ENCODE peak calls at places on chromosomes 6 and 20, in ten cellular contexts. I is hepatocyte; V is ascending aorta; G is PC-9; X is upper lobe of left lung; F is HepG2; J is CD8-positive, alpha-beta memory T cell; Q is naive thymus-derived CD4-positive, alpha-beta T cell; N is lung; T is GM23338. B is an unnamed sample. For H3K36me3 and H3K4me1, the result is how much of the 10 kb centered on the place peaks cover.

GRCh38 chr6:1103945-1104623 is 207.8 kb upstream of the FOXQ1 start:
- DNase-seq in I (no peak), V (no peak), G (no peak), X (no peak), F (no peak), J (no peak), Q (no peak), N (no peak), T (peak), B (peak)

GRCh38 chr6:30325150-30325872 is 1.4 kb upstream of the TRIM39 start:
- DNase-seq in I (peak), V (peak), G (no peak), X (no peak), F (peak), J (peak), Q (peak), N (peak), T (peak), B (peak)

GRCh38 chr6:44335631-44336030 is 6.8 kb upstream of the SPATS1 start:
- DNase-seq in I (no peak), V (no peak), G (no peak), X (no peak), F (no peak), J (no peak), Q (no peak), N (no peak), T (no peak), B (no peak)

GRCh38 chr6:52984247-52984646 is 10.8 kb downstream of the GSTA4 start:
- DNase-seq in I (no peak), V (no peak), G (no peak), X (no peak), F (no peak), J (peak), Q (peak), N (no peak), T (no peak), B (no peak)

GRCh38 chr6:193180-193579 is 99.1 kb upstream of the DUSP22 start:
- DNase-seq in I (no peak), V (no peak), G (no peak), X (no peak), F (no peak), J (no peak), Q (no peak), N (no peak), T (no peak), B (peak)

GRCh38 chr6:166988674-166989201 is 10.5 kb upstream of the CEP43 start:
- DNase-seq in I (no peak), V (no peak), G (no peak), X (no peak), F (no peak), J (no peak), Q (no peak), N (no peak), T (peak), B (no peak)

GRCh38 chr6:22636450-22636849 is 67.1 kb downstream of the HDGFL1 start:
- DNase-seq in I (no peak), V (no peak), G (no peak), X (no peak), F (no peak), J (no peak), Q (no peak), N (no peak), T (no peak), B (no peak)

GRCh38 chr20:62059926-62060630 is 5.6 kb downstream of the TAF4 start:
- DNase-seq in I (no peak), V (no peak), G (no peak), X (peak), F (no peak), J (no peak), Q (no peak), N (no peak), T (no peak), B (no peak)

GRCh38 chr20:47784599-47785320 is 521 bp downstream of the SULF2 start:
- DNase-seq in I (peak), V (no peak), G (peak), X (peak), F (peak), J (no peak), Q (no peak), N (no peak), T (peak), B (peak)

GRCh38 chr6:15341311-15341710 is 95.4 kb downstream of the JARID2 start:
- DNase-seq in I (no peak), V (no peak), G (no peak), X (no peak), F (no peak), J (no peak), Q (no peak), N (no peak), T (no peak), B (peak)

GRCh38 chr6:146857180-146857959 is 258.6 kb downstream of the ADGB start:
- DNase-seq in I (peak), V (peak), G (peak), X (peak), F (peak), J (peak), Q (peak), N (peak), T (peak), B (peak)

GRCh38 chr6:160667854-160668481 is 3.9 kb upstream of the LPA start:
- DNase-seq in I (peak), V (no peak), G (peak), X (no peak), F (peak), J (no peak), Q (peak), N (no peak), T (peak), B (no peak)

GRCh38 chr6:116386581-116387299 is 16.0 kb downstream of the DSE start:
- DNase-seq in I (peak), V (no peak), G (no peak), X (no peak), F (no peak), J (no peak), Q (no peak), N (no peak), T (no peak), B (peak)

GRCh38 chr6:41085182-41085581 is 12.4 kb downstream of the NFYA start:
- DNase-seq in I (no peak), V (no peak), G (no peak), X (no peak), F (no peak), J (no peak), Q (no peak), N (no peak), T (no peak), B (no peak)

GRCh38 chr6:41079080-41079479 is 6.3 kb downstream of the NFYA start:
- DNase-seq in I (no peak), V (no peak), G (no peak), X (no peak), F (no peak), J (no peak), Q (no peak), N (no peak), T (no peak), B (no peak)

GRCh38 chr6:41088451-41088850 is 15.7 kb downstream of the NFYA start:
- DNase-seq in I (no peak), V (no peak), G (no peak), X (no peak), F (no peak), J (no peak), Q (no peak), N (no peak), T (no peak), B (no peak)

GRCh38 chr6:41080623-41081022 is 7.8 kb downstream of the NFYA start:
- DNase-seq in I (no peak), V (no peak), G (no peak), X (no peak), F (no peak), J (peak), Q (peak), N (no peak), T (no peak), B (no peak)

GRCh38 chr6:41083072-41083471 is 10.3 kb downstream of the NFYA start:
- DNase-seq in I (no peak), V (no peak), G (no peak), X (no peak), F (no peak), J (no peak), Q (no peak), N (no peak), T (no peak), B (no peak)
- H3K36me3 ChIP-seq in I (under half), V (under half), G (half or more), X (under half), F (under half), J (under half), Q (under half), N (under half), T (half or more), B (half or more)

DNA sequence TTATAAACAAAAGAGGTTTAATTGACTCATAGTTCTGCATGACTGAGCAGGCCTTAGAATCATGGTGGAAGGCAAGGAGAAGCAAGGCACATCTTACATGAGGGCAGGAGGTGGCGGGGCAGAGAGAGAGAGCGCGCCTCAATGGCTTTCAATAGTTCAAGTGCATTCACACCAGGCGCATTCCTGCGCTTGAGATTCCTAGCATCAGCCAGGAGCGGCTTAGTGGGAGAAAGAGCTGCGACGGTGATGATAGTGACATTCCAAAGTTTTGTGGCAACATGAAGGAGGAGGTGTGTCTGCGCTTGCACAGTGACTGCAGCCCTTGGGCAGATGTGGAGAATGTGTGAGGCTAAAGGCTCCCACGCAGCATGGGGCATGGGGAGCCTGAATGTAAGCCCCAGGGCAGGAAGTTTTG is 25.0 kb upstream of the EMILIN3 start:
- DNase-seq in I (no peak), V (no peak), G (peak), X (no peak), F (no peak), J (no peak), Q (no peak), N (no peak), T (peak), B (no peak)
- H3K4me1 ChIP-seq in I (under half), V (under half), G (under half), X (under half), F (under half), J (under half), Q (under half), N (under half), T (under half), B (under half)

GRCh38 chr6:28240517-28240916 is 11.6 kb downstream of the ZKSCAN4 start:
- DNase-seq in I (no peak), V (no peak), G (no peak), X (no peak), F (no peak), J (no peak), Q (no peak), N (no peak), T (no peak), B (no peak)

GRCh38 chr6:28243946-28244345 is 8.1 kb downstream of the ZKSCAN4 start:
- DNase-seq in I (no peak), V (no peak), G (no peak), X (no peak), F (no peak), J (no peak), Q (no peak), N (no peak), T (no peak), B (no peak)

GRCh38 chr6:28248916-28249315 is 3.2 kb downstream of the ZKSCAN4 start:
- DNase-seq in I (no peak), V (no peak), G (no peak), X (no peak), F (no peak), J (no peak), Q (no peak), N (no peak), T (no peak), B (no peak)

GRCh38 chr6:28250747-28251146 is 1.3 kb downstream of the ZKSCAN4 start:
- DNase-seq in I (no peak), V (no peak), G (no peak), X (no peak), F (no peak), J (no peak), Q (no peak), N (no peak), T (no peak), B (no peak)

GRCh38 chr6:28245206-28245941 is 6.7 kb downstream of the ZKSCAN4 start:
- DNase-seq in I (no peak), V (no peak), G (no peak), X (no peak), F (peak), J (no peak), Q (no peak), N (no peak), T (no peak), B (no peak)
- H3K36me3 ChIP-seq in I (under half), V (under half), G (under half), X (under half), F (under half), J (under half), Q (under half), N (under half), T (under half), B (under half)

GRCh38 chr6:136764522-136764993 is 27.7 kb downstream of the MAP3K5 start:
- DNase-seq in I (no peak), V (no peak), G (no peak), X (no peak), F (no peak), J (no peak), Q (peak), N (no peak), T (no peak), B (no peak)

GRCh38 chr6:136769759-136770158 is 22.5 kb downstream of the MAP3K5 start:
- DNase-seq in I (no peak), V (no peak), G (no peak), X (no peak), F (no peak), J (no peak), Q (no peak), N (no peak), T (no peak), B (no peak)

GRCh38 chr6:136767103-136767502 is 25.2 kb downstream of the MAP3K5 start:
- DNase-seq in I (no peak), V (no peak), G (no peak), X (no peak), F (no peak), J (no peak), Q (no peak), N (no peak), T (no peak), B (no peak)

GRCh38 chr6:136766274-136766673 is 26.0 kb downstream of the MAP3K5 start:
- DNase-seq in I (no peak), V (no peak), G (no peak), X (no peak), F (no peak), J (no peak), Q (no peak), N (no peak), T (no peak), B (no peak)

DNA sequence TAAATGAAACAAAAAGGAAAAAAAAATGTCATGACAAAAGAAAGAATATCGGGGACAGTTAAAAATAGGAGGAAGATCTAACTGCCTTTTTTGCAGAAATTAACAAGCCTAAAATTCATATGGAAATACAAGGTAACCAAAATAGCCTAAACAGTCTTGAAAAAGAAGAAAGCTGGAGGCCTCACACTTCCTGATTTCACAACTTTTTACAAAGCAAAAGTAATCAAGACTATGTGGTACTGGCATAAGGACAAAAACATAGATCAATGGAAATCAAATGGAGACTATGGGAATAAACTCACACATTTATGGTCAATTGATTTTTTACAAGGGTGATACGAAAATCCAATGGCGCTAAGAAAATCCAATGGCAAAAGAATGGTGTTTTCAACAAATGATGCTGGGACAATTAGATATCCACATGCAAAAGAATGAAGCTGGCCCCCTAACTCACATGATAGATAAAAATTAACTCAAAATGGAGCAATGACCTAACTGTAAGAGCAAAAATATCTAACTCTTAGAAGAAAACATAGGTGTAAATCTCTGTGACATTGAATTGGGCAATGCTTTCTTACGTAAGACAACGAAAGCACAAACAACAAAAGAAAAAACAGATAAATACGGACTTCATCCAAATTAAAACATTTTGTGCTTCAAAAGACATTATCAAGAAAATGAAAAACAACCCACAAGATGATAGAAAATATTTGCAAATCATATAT is 24.5 kb downstream of the MAP3K5 start:
- DNase-seq in I (no peak), V (no peak), G (no peak), X (no peak), F (no peak), J (no peak), Q (no peak), N (no peak), T (no peak), B (no peak)
- H3K4me1 ChIP-seq in I (under half), V (half or more), G (under half), X (half or more), F (under half), J (under half), Q (under half), N (under half), T (under half), B (under half)

DNA sequence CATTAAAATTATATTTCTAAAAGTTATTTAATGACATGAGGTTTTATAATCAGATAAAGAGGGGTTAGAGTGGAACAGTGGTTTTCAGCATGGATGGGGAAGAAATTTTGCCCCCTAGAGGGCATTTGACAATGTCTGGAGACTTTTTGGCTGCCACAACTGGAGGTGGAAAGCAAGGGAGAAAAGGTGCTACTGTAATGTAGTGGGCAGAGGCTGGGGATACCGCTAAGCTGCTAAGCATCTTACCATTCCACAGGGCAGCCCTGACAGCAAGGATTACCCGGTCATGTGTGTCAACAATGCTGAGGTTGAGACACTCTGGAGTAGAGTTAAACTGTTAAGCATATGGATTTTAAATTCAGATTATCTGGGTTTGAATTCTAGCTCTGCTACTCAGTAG is 52.9 kb upstream of the FABP7 start:
- DNase-seq in I (peak), V (no peak), G (peak), X (no peak), F (peak), J (no peak), Q (no peak), N (no peak), T (peak), B (no peak)
- H3K36me3 ChIP-seq in I (under half), V (under half), G (under half), X (under half), F (under half), J (under half), Q (under half), N (under half), T (under half), B (under half)

B was measured in SJSA1.